ENCODE peak calls at places on chromosome 19, in seven cellular contexts. D, B, C, F, X, Q and M are unnamed samples. For H3K4me1, the result is how much of the 10 kb centered on the place peaks cover.

GRCh38 chr19:1227313-1227626 is 10.5 kb downstream of the CBARP start:
- DNase-seq in D (no peak), Q (no peak), X (no peak), B (no peak), C (no peak), F (no peak), M (no peak)

GRCh38 chr19:53545271-53546065 is 7.5 kb downstream of the ZNF331 start:
- DNase-seq in X (no peak), Q (no peak), B (no peak), C (no peak), D (peak), F (no peak), M (no peak)

GRCh38 chr19:3983936-3984583 is 1.2 kb downstream of the EEF2 start:
- DNase-seq in D (peak), F (no peak), B (peak), Q (no peak), C (no peak), X (no peak), M (no peak)

GRCh38 chr19:34220472-34221063 is 33.8 kb upstream of the GARRE1 start:
- DNase-seq in B (no peak), D (peak), Q (peak), X (no peak), F (peak), C (peak), M (no peak)

GRCh38 chr19:55540619-55541018 is 3.7 kb upstream of the SBK2 start:
- DNase-seq in Q (no peak), F (no peak), X (no peak), D (no peak), B (peak), C (no peak), M (no peak)

GRCh38 chr19:19319725-19320361 is 466 bp downstream of the SUGP1 start:
- DNase-seq in D (no peak), X (no peak), Q (no peak), C (no peak), B (peak), F (no peak), M (no peak)

GRCh38 chr19:44648536-44649370 is 5.0 kb downstream of the PVR start:
- DNase-seq in C (no peak), Q (no peak), B (no peak), X (peak), D (no peak), F (no peak), M (no peak)

GRCh38 chr19:6772028-6772865 is at the start of gene VAV1:
- DNase-seq in B (peak), X (peak), F (no peak), D (no peak), C (no peak), Q (no peak), M (peak)

GRCh38 chr19:53659292-53659691 is 27.5 kb downstream of the DPRX start:
- DNase-seq in X (no peak), B (no peak), Q (no peak), C (no peak), F (peak), D (peak), M (no peak)

GRCh38 chr19:9075064-9075964 is 11.5 kb upstream of the OR1M1 start:
- DNase-seq in X (peak), C (peak), Q (peak), F (peak), D (peak), B (peak), M (peak)

GRCh38 chr19:41359741-41360140 is 4.2 kb downstream of the B9D2 start:
- DNase-seq in F (no peak), X (no peak), B (no peak), C (no peak), Q (no peak), D (no peak), M (no peak)

GRCh38 chr19:56167064-56167578 is 8.7 kb upstream of the GALP start:
- DNase-seq in X (no peak), F (peak), C (no peak), B (no peak), Q (no peak), D (no peak), M (no peak)

GRCh38 chr19:50501186-50501567 is 9.8 kb downstream of the JOSD2 start:
- DNase-seq in X (no peak), F (peak), B (peak), Q (no peak), C (no peak), D (peak), M (no peak)

GRCh38 chr19:50500753-50501151 is 10.2 kb downstream of the JOSD2 start:
- DNase-seq in F (peak), D (no peak), X (peak), C (no peak), B (peak), Q (no peak), M (no peak)

GRCh38 chr19:50498219-50499056 is 12.6 kb downstream of the JOSD2 start:
- DNase-seq in C (no peak), F (no peak), D (no peak), X (no peak), B (peak), Q (no peak), M (no peak)

GRCh38 chr19:50501568-50502475 is 9.2 kb downstream of the JOSD2 start:
- DNase-seq in X (peak), B (peak), C (no peak), Q (no peak), D (no peak), F (peak), M (no peak)

DNA sequence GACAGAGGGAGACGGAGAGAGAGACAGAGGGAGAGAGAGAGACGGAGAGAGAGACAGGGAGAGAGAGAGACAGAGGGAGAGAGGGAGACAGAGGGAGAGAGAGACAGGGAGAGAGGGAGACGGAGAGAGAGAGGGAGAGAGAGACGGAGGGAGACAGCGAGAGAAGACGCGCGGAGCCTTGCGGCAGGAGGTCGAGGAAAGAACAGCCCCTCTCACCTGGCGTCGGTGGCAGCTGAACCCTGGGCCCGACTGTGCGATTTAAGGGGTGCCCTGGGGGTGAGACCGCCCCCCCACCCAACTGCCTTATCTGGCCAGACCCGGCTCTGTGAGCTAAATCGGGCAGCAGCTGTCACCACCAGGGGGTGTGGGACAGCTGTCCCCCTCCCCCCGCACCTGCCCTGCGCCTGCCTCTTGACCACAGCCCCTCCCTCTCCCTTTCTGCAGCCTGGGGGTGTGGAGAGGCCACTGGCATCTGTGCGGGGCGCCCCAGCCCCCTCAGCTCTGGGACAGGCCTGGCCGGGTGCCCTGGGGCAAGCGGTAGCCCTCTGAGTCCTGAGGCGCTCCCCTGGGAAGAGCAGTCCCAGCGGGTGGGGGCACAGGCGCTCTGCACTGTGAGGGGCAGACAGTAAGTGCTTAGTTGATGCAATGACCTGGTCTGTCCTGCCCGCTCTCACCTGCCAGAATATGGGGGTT is 10.8 kb downstream of the JOSD2 start:
- DNase-seq in X (peak), B (peak), F (peak), Q (no peak), C (peak), D (peak), M (no peak)
- TF ChIP-seq CTCF in X (no peak), B (peak), F (peak), Q (no peak), C (peak), D (peak), M (no peak)

DNA sequence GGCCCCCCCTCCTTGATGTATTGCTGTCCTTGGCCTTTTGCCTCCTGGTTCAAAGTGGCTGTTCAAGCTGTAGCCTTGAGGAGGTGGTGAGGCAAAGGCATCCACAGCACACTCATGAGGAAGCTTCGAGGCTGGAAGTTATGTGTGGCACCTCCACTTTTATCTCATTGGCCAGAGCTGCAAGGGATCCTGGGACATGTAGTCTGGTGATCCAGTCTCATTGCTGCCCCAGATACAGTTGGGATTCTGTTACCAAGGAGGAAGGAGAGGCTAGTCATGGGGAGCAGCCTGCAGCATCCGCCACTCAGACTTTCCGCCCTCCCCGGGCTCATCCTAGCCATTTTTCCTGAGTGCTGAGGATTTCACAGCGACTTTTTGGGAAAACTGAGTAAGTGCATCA is 74.4 kb downstream of the DPF1 start:
- DNase-seq in C (no peak), X (no peak), B (no peak), D (no peak), F (no peak), Q (no peak), M (no peak)
- H3K4me1 ChIP-seq in C (under half), X (under half), B (under half), D (under half), F (under half), Q (under half), M (under half)

GRCh38 chr19:47716270-47716937 is 3.2 kb downstream of the EHD2 start:
- DNase-seq in D (no peak), X (no peak), F (no peak), B (no peak), C (no peak), Q (no peak), M (no peak)

GRCh38 chr19:47723573-47723923 is 10.3 kb downstream of the EHD2 start:
- DNase-seq in B (peak), Q (no peak), X (peak), C (peak), F (no peak), D (peak), M (no peak)

GRCh38 chr19:47714339-47714738 is 1.1 kb downstream of the EHD2 start:
- DNase-seq in Q (no peak), B (no peak), D (no peak), F (no peak), C (no peak), X (no peak), M (no peak)

GRCh38 chr19:47720669-47721068 is 7.4 kb downstream of the EHD2 start:
- DNase-seq in B (no peak), X (no peak), C (no peak), Q (no peak), F (no peak), D (no peak), M (no peak)

DNA sequence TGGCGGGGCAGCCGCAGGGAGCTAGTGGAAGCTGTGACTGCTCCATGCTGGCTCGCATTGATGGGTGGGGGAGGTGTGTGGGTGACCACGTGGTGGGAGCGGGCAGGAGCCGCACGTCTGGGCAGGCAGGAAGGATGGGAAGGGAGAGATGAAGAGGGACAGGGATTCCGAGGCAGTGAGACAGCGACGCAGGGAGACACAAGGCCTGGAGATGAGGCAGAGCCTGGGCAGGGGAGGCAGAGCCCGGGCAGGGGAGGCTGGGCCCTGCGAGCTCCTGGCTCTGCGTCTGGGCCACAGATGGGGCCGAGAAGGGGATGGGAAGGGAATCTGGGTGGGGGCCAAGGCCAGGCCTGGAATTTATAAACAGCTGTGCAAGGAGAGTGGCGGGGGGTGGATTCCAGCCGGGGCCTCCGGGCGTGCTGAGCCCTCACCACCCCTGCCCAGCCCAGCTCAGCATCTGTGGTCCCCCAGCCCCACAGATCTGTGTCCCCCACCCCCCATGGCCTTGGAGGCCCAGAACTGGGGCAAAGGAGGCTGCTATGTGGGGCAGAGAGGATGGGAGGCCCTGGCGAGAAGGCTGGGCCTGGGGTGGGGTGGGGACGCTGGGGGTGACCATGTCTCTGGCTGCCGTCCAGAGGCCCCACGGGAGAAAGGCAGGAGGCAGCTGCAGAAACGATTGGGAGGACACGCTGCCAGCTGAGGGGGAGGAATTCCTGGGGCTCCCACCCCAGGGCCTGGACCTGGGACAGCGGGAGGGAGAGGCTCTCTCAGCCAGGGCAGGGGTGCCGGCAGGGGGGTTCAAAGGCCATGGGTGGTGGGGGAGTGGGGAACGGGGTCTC is 6.0 kb downstream of the EHD2 start:
- DNase-seq in X (peak), F (peak), B (peak), Q (peak), C (peak), D (peak), M (no peak)
- H3K4me3 ChIP-seq in X (peak), F (no peak), B (peak), Q (peak), C (peak), D (peak), M (peak)

GRCh38 chr19:12825259-12826131 is 8.9 kb downstream of the RTBDN start:
- DNase-seq in B (no peak), C (peak), X (no peak), D (peak), F (peak), Q (no peak), M (no peak)
- TF ChIP-seq CTCF in B (peak), C (peak), X (peak), D (peak), F (peak), Q (no peak), M (peak)

GRCh38 chr19:50329146-50329925 is at the start of gene KCNC3:
- DNase-seq in Q (peak), F (peak), X (peak), B (peak), C (peak), D (peak), M (peak)
- H3K4me1 ChIP-seq in Q (under half), F (under half), X (half or more), B (under half), C (under half), D (under half), M (under half)

DNA sequence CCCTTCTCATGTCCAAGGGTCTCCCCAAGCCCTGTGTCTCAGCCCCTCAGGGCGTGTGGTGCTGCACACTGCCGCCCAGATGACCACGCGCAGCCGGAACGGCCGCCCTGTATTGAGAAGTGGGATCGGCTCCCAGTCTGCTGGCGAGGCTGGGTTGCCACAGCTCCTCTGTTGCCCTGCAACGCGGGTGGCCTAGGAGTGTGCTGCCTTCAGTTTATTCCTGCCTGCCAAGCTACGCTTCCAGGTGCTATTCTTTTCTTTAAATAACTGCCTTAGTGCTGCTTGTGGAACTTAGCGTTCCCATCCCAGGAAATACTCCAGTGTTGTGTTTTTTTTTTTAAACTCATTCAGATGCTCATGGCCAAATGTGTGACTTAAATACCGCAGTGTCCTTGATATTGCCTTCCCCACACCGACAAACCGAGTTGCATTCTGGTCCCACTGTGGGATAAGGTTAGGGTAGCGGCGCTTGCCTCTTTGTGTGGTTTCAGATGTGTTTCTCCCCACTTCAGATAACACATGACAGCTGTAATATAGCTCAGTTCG is 16.6 kb downstream of the ACTN4 start:
- DNase-seq in C (no peak), D (no peak), Q (no peak), X (peak), B (peak), F (no peak), M (no peak)
- H3K4me3 ChIP-seq in C (no peak), D (no peak), Q (peak), X (peak), B (peak), F (no peak), M (peak)

GRCh38 chr19:47123406-47123805 is 7.2 kb upstream of the SAE1 start:
- DNase-seq in X (no peak), B (no peak), D (no peak), C (no peak), Q (no peak), F (no peak), M (no peak)

GRCh38 chr19:47125669-47125938 is 5.0 kb upstream of the SAE1 start:
- DNase-seq in B (no peak), Q (no peak), X (no peak), C (no peak), F (no peak), D (no peak), M (no peak)

GRCh38 chr19:47122359-47123335 is 8.0 kb upstream of the SAE1 start:
- DNase-seq in D (peak), B (no peak), X (no peak), C (no peak), F (peak), Q (no peak), M (no peak)

GRCh38 chr19:47124937-47125668 is 5.5 kb upstream of the SAE1 start:
- DNase-seq in F (peak), B (no peak), D (peak), C (peak), X (no peak), Q (no peak), M (no peak)

DNA sequence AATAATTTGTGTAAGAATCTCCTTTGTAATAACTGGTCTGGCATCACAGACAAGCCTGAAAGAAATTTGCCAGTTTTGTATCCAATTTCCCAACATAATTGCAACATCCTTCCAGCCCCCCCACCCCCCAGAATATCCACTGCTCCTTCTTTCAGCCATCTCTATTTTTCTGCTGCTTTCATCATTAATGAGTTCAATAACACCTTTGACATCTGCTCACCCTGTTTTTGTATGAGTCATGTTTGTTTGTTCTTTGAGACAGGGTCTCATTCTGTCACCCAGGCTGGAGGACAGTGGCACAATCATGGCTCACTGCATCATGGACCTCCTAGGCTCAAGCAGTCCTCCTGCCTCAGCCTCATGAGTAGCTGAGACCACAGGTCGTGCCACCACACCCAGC is 6.9 kb upstream of the ZC3H4 start:
- DNase-seq in F (no peak), X (no peak), D (no peak), C (no peak), B (peak), Q (no peak), M (no peak)
- TF ChIP-seq CTCF in F (no peak), X (no peak), D (no peak), C (no peak), B (no peak), Q (no peak), M (no peak)

GRCh38 chr19:31340059-31341025 is 8.9 kb downstream of the TSHZ3 start:
- DNase-seq in D (no peak), B (no peak), F (no peak), C (peak), X (no peak), Q (no peak), M (no peak)
- H3K4me1 ChIP-seq in D (under half), B (under half), F (under half), C (under half), X (under half), Q (under half), M (half or more)